ENCODE peak calls at places on chromosomes 2 and 18, in five cellular contexts. E is brain microvascular endothelial cell, N is kidney epithelial cell, J is spleen, P is heart left ventricle. R is an unnamed sample.

GRCh38 chr2:212484563-212485080 is 54.0 kb downstream of the ERBB4 start:
- DNase-seq in E (no peak), N (no peak), J (no peak), P (no peak), R (no peak)

GRCh38 chr2:168613510-168613909 is 157.4 kb downstream of the CERS6 start:
- DNase-seq in E (no peak), N (no peak), J (no peak), P (no peak), R (no peak)

GRCh38 chr2:208698114-208698513 is 291.5 kb downstream of the PTH2R start:
- DNase-seq in E (no peak), N (no peak), J (no peak), P (no peak), R (no peak)

GRCh38 chr18:46474487-46475366 is 182.3 kb downstream of the LOXHD1 start:
- DNase-seq in E (no peak), N (no peak), J (no peak), P (no peak), R (no peak)

GRCh38 chr2:101698419-101699190 is 1.1 kb downstream of the MAP4K4 start:
- DNase-seq in E (no peak), N (no peak), J (no peak), P (no peak), R (no peak)

GRCh38 chr2:171095014-171095582 is 65.6 kb downstream of the TLK1 start:
- DNase-seq in E (no peak), N (no peak), J (no peak), P (no peak), R (no peak)

GRCh38 chr2:218343591-218343990 is 13.1 kb upstream of the CATIP start:
- DNase-seq in E (peak; percentile 67), N (no peak), J (no peak), P (no peak), R (no peak)

GRCh38 chr2:237208373-237209045 is 122.8 kb downstream of the COPS8 start:
- DNase-seq in E (peak; percentile 81), N (no peak), J (no peak), P (no peak), R (no peak)

GRCh38 chr2:186704897-186705296 is 11.0 kb downstream of the FAM171B start:
- DNase-seq in E (no peak), N (no peak), J (no peak), P (no peak), R (no peak)

GRCh38 chr18:12745095-12745820 is 42.4 kb downstream of the PSMG2 start:
- DNase-seq in E (no peak), N (no peak), J (no peak), P (no peak), R (no peak)

GRCh38 chr18:22930089-22930713 is 2.9 kb upstream of the RBBP8 start:
- DNase-seq in E (peak; percentile 76), N (no peak), J (peak; percentile 89), P (peak; percentile 74), R (no peak)

GRCh38 chr2:228048838-228049490 is 132.5 kb downstream of the SPHKAP start:
- DNase-seq in E (peak; percentile 24), N (no peak), J (no peak), P (no peak), R (no peak)

GRCh38 chr2:126571403-126571802 is 84.6 kb upstream of the GYPC start:
- DNase-seq in E (no peak), N (no peak), J (no peak), P (no peak), R (no peak)

GRCh38 chr2:114546511-114546910 is 104.1 kb downstream of the DPP10 start:
- DNase-seq in E (no peak), N (no peak), J (no peak), P (no peak), R (no peak)

GRCh38 chr2:10190255-10190654 is 67.7 kb downstream of the RRM2 start:
- DNase-seq in E (no peak), N (no peak), J (peak; percentile 7), P (no peak), R (no peak)

GRCh38 chr2:10186868-10187535 is 64.5 kb downstream of the RRM2 start:
- DNase-seq in E (no peak), N (no peak), J (peak; percentile 46), P (no peak), R (no peak)

GRCh38 chr2:10187661-10188060 is 65.1 kb downstream of the RRM2 start:
- DNase-seq in E (no peak), N (no peak), J (peak; percentile 46), P (no peak), R (no peak)

GRCh38 chr2:10188729-10189305 is 66.3 kb downstream of the RRM2 start:
- DNase-seq in E (no peak), N (no peak), J (peak; percentile 54), P (no peak), R (no peak)

DNA sequence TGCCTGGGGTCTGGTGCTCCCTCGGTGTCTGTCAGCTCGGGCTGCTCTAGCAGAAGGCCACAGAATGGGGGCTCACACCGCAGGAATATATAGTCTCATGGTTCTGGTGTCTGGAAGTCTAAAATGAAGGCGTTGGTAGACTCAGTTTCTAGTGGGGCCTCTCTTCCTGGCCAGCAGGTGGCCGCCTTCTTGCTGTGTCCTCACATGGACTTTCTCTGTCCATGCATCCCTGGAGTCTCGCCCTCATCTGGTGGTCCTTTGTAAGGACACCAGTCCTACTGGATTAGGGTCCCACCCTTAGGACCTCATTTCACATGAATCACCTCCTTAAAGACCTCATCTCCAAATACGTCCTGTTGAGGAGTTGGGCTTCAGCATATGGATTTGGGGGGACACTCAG is 65.7 kb downstream of the RRM2 start:
- DNase-seq in E (peak; percentile 32), N (no peak), J (no peak), P (no peak), R (no peak)
- TF ChIP-seq CTCF in E (peak; percentile 79), N (peak; percentile 38), J (no peak), P (no peak), R (peak; percentile 53)

GRCh38 chr2:106941372-106941993 is 55.5 kb upstream of the ST6GAL2 start:
- DNase-seq in E (no peak), N (no peak), J (no peak), P (no peak), R (no peak)

GRCh38 chr2:106948550-106948949 is 62.6 kb upstream of the ST6GAL2 start:
- DNase-seq in E (no peak), N (no peak), J (no peak), P (no peak), R (no peak)

GRCh38 chr2:106944220-106944619 is 58.3 kb upstream of the ST6GAL2 start:
- DNase-seq in E (peak; percentile 70), N (no peak), J (no peak), P (no peak), R (peak; percentile 42)
- H3K4me3 ChIP-seq in E (no peak overlapping the region), N (no peak overlapping the region), J (no peak overlapping the region), P (no peak overlapping the region), R (no peak overlapping the region)

DNA sequence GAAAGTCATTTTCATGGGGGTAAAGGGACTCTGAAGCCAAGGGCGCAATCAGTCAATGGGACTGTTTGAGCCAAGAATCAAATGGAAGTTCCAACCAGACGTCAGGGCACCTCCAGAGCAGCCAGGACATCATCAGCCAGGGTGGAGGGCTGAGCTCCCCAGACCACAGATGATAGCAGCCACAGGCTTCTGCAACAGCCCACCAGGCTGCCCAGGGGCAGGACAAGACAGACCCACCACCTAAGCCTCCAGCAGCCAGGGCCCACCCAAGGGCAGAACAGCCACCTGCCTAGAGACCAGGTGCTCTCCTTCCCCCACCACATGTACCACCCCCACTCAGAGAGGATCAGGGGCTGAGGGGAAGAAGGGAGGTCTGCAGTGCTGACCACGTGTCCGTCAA is 53.8 kb upstream of the SLC66A3 start:
- DNase-seq in E (no peak), N (no peak), J (no peak), P (no peak), R (no peak)
- TF ChIP-seq CTCF in E (no peak), N (no peak), J (no peak), P (no peak), R (no peak)

GRCh38 chr2:64643838-64644219 is 9.9 kb downstream of the SERTAD2 start:
- DNase-seq in E (no peak), N (no peak), J (no peak), P (no peak), R (no peak)
- H3K4me3 ChIP-seq in E (no peak overlapping the region), N (no peak overlapping the region), J (no peak overlapping the region), P (peak overlapping the region; percentile 62), R (no peak overlapping the region)

DNA sequence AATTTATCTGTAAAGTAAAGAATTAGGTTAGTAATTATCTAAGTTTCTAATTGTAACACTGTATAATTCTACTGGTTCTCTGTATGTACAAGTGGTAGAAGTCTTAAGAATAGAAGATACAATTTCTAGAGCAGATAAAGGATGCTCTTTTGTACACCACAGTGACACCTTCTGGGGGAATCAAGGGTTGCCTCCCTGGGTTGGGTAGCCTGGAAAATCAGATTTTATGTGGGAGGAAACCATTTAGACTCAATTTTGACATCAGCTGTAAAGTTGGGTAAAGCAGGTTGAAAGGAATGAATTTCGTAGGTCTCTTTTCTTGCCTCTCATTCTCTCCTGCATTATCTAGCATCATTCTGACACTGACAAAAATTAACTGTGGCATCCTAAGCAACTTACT is 354.8 kb downstream of the DCC start:
- DNase-seq in E (peak; percentile 5), N (no peak), J (no peak), P (no peak), R (no peak)
- TF ChIP-seq CTCF in E (peak; percentile 53), N (peak; percentile 49), J (no peak), P (no peak), R (peak; percentile 69)

GRCh38 chr18:76558881-76559667 is 64.0 kb upstream of the ZNF516 start:
- DNase-seq in E (no peak), N (peak; percentile 32), J (no peak), P (no peak), R (no peak)
- H3K4me3 ChIP-seq in E (no peak overlapping the region), N (no peak overlapping the region), J (no peak overlapping the region), P (no peak overlapping the region), R (no peak overlapping the region)

DNA sequence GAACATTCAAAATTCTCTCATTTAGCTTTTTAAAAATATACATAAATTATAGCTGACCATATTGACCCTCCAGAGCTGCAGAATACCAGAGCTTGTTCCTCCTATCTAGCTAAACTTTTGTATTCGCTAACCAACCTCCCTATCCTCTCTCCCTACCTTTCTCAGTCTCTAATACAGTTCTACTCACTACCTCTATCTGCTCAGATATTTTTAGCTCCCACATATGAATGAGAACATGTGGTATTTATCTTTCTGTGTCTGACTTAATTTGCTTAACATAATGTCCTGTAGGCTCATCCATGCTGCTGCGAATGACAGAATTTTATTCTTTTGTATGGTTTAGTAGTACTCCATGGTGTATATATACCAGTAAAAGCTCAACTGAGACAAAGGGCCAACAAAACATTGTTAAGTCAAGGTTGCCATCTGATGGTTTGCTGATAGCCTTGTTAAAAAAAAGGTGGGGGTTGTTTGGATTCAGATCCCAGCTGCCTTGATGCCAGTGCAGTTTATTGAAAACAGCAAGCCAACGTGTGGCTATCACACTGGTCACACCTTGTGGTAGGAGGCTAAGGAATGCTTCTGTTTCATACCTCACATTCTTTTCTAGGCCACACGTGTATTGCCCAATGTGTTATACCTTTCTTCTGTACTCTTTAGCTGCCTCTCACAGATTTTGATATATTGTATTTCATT is 101.5 kb downstream of the VWA3B start:
- DNase-seq in E (no peak), N (peak; percentile 18), J (no peak), P (no peak), R (peak; percentile 12)
- TF ChIP-seq CTCF in E (no peak), N (no peak), J (no peak), P (no peak), R (no peak)

DNA sequence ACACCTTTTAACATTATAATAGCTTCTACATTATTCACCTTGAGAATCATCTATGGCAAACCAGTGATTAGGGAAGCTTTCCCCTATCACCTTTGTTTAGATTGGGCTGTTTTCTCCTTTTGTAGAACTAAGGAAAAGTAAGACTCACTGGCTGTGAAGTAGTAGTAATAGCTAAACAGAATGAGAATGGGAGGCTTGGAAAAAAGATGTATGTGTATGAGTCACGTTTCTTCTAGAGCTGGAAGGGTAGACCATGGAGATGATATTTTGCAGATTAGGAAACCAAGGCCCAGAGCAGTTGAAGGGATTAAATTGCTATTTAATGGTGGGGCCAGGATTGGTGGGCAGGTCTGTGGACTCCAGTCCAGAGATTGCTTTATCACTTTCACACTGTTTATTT is 214.5 kb downstream of the MCFD2 start:
- DNase-seq in E (no peak), N (no peak), J (no peak), P (no peak), R (no peak)
- H3K4me3 ChIP-seq in E (peak overlapping the region; percentile 90), N (no peak overlapping the region), J (peak overlapping the region; percentile 73), P (peak overlapping the region; percentile 94), R (peak overlapping the region; percentile 90)